ENCODE peak calls at places on chromosomes 3 and 15, in seven cellular contexts. U, Z, T, H, S, D and C are unnamed samples.

GRCh38 chr15:82021992-82022391 is 23.8 kb downstream of the MEX3B start:
- DNase-seq in U (no peak), Z (no peak), T (peak), H (no peak), S (peak), D (no peak), C (peak)

GRCh38 chr3:96330795-96331194 is 483.6 kb upstream of the EPHA6 start:
- DNase-seq in U (no peak), Z (no peak), T (no peak), H (no peak), S (no peak), D (no peak), C (no peak)

GRCh38 chr15:72375501-72375845 is 341 bp downstream of the HEXA start:
- DNase-seq in U (no peak), Z (peak), T (no peak), H (no peak), S (no peak), D (no peak), C (peak)

GRCh38 chr3:124256599-124256998 is 264.7 kb upstream of the ROPN1 start:
- DNase-seq in U (no peak), Z (no peak), T (no peak), H (no peak), S (no peak), D (no peak), C (no peak)

GRCh38 chr15:69160976-69161877 is 792 bp downstream of the GLCE start:
- DNase-seq in U (peak), Z (no peak), T (peak), H (peak), S (peak), D (peak), C (peak)

GRCh38 chr15:65993226-65993625 is 123.9 kb downstream of the RAB11A start:
- DNase-seq in U (no peak), Z (no peak), T (no peak), H (no peak), S (no peak), D (no peak), C (no peak)

GRCh38 chr3:77467702-77468407 is 428.0 kb downstream of the ROBO2 start:
- DNase-seq in U (peak), Z (peak), T (peak), H (peak), S (no peak), D (no peak), C (peak)

GRCh38 chr15:32669870-32670623 is 28.5 kb downstream of the SCG5 start:
- DNase-seq in U (no peak), Z (no peak), T (peak), H (no peak), S (no peak), D (no peak), C (no peak)

GRCh38 chr3:147113293-147114045 is 292.9 kb downstream of the ZIC4 start:
- DNase-seq in U (peak), Z (no peak), T (no peak), H (no peak), S (no peak), D (no peak), C (no peak)

GRCh38 chr3:106302451-106303221 is 433.8 kb upstream of the CBLB start:
- DNase-seq in U (no peak), Z (no peak), T (no peak), H (no peak), S (no peak), D (no peak), C (no peak)

GRCh38 chr15:40266828-40267304 is 16.0 kb downstream of the ANKRD63 start:
- DNase-seq in U (peak), Z (peak), T (no peak), H (no peak), S (no peak), D (no peak), C (peak)

GRCh38 chr15:39584662-39585393 is 3.9 kb downstream of the THBS1 start:
- DNase-seq in U (peak), Z (no peak), T (no peak), H (no peak), S (no peak), D (no peak), C (no peak)

GRCh38 chr3:15512173-15512572 is 9.3 kb downstream of the COLQ start:
- DNase-seq in U (no peak), Z (peak), T (peak), H (peak), S (peak), D (no peak), C (peak)